ENCODE peak calls at places on chromosomes 7 and 10, in six cellular contexts. D is CD8-positive, alpha-beta T cell; B is AG04450; H is breast epithelium; S is esophagus muscularis mucosa; Q is CD4-positive, CD25-positive, alpha-beta regulatory T cell. Z is an unnamed sample.

GRCh38 chr10:117653170-117653515 is 110.6 kb downstream of the EMX2 start:
- DNase-seq in Q (peak; percentile 12), S (no peak), H (no peak), B (peak; percentile 23), D (no peak), Z (no peak)

GRCh38 chr10:88896336-88897018 is 16.4 kb downstream of the STAMBPL1 start:
- DNase-seq in S (no peak), B (no peak), D (no peak), Q (no peak), H (no peak), Z (no peak)

GRCh38 chr10:26931223-26931622 is 70.5 kb upstream of the ABI1 start:
- DNase-seq in D (no peak), Q (no peak), H (no peak), B (no peak), S (no peak), Z (no peak)

GRCh38 chr10:30387646-30388243 is 38.7 kb upstream of the MTPAP start:
- DNase-seq in H (no peak), S (no peak), Q (no peak), D (no peak), B (no peak), Z (no peak)

GRCh38 chr7:31782411-31782991 is 95.5 kb downstream of the PPP1R17 start:
- DNase-seq in H (no peak), Q (no peak), S (no peak), B (no peak), D (no peak), Z (no peak)

GRCh38 chr7:139744768-139745250 is 33.0 kb downstream of the HIPK2 start:
- DNase-seq in Q (no peak), H (no peak), S (no peak), D (no peak), B (no peak), Z (no peak)

GRCh38 chr10:128784444-128784843 is 658.2 kb upstream of the MKI67 start:
- DNase-seq in H (no peak), S (no peak), Q (no peak), B (no peak), D (no peak), Z (no peak)

GRCh38 chr10:31648966-31649365 is 279.7 kb downstream of the ARHGAP12 start:
- DNase-seq in D (no peak), H (no peak), Q (no peak), B (no peak), S (no peak), Z (no peak)

GRCh38 chr10:125514206-125515162 is 168.5 kb downstream of the TEX36 start:
- DNase-seq in Q (no peak), B (no peak), S (no peak), D (no peak), H (no peak), Z (no peak)

GRCh38 chr10:67606572-67606971 is 89.4 kb downstream of the CTNNA3 start:
- DNase-seq in D (no peak), Q (no peak), B (peak; percentile 53), H (no peak), S (no peak), Z (no peak)

GRCh38 chr7:76233538-76234281 is 32.0 kb downstream of the SRRM3 start:
- DNase-seq in D (no peak), H (no peak), Q (no peak), S (no peak), B (no peak), Z (no peak)

GRCh38 chr7:146510088-146510680 is 393.6 kb downstream of the CNTNAP2 start:
- DNase-seq in D (no peak), B (no peak), H (no peak), S (no peak), Q (no peak), Z (no peak)

GRCh38 chr10:70626056-70626455 is 23.5 kb upstream of the PRF1 start:
- DNase-seq in S (no peak), Q (no peak), B (no peak), D (no peak), H (no peak), Z (no peak)
- H3K4me3 ChIP-seq in S (no peak overlapping the region), Q (no peak overlapping the region), B (no peak overlapping the region), D (no peak overlapping the region), H (no peak overlapping the region), Z (no peak overlapping the region)

GRCh38 chr7:130940326-130940725 is 206.3 kb upstream of the KLF14 start:
- DNase-seq in D (no peak), H (no peak), Q (no peak), B (no peak), S (no peak), Z (no peak)
- H3K27ac ChIP-seq in D (no peak overlapping the region), H (peak overlapping the region; percentile 94), Q (peak overlapping the region; percentile 97), B (peak overlapping the region; percentile 40), S (no peak overlapping the region), Z (no peak overlapping the region)

GRCh38 chr10:28060031-28060607 is 61.2 kb upstream of the ODAD2 start:
- DNase-seq in S (no peak), H (no peak), D (no peak), Q (no peak), B (no peak), Z (no peak)

GRCh38 chr10:28058746-28059145 is 59.9 kb upstream of the ODAD2 start:
- DNase-seq in Q (no peak), D (no peak), S (no peak), B (no peak), H (no peak), Z (no peak)

GRCh38 chr10:28049286-28049685 is 50.4 kb upstream of the ODAD2 start:
- DNase-seq in Q (no peak), S (no peak), D (no peak), B (no peak), H (no peak), Z (no peak)

GRCh38 chr10:28054211-28054888 is 55.5 kb upstream of the ODAD2 start:
- DNase-seq in S (no peak), B (peak; percentile 91), D (no peak), Q (no peak), H (no peak), Z (no peak)
- H3K4me3 ChIP-seq in S (no peak overlapping the region), B (no peak overlapping the region), D (no peak overlapping the region), Q (no peak overlapping the region), H (no peak overlapping the region), Z (peak overlapping the region; percentile 4)

GRCh38 chr10:6319119-6319518 is 116.4 kb downstream of the PFKFB3 start:
- DNase-seq in Q (no peak), H (no peak), S (no peak), B (no peak), D (no peak), Z (no peak)
- H3K27ac ChIP-seq in Q (no peak overlapping the region), H (no peak overlapping the region), S (no peak overlapping the region), B (no peak overlapping the region), D (no peak overlapping the region), Z (no peak overlapping the region)

GRCh38 chr10:86164216-86164774 is 202.3 kb downstream of the GRID1 start:
- DNase-seq in D (no peak), Q (no peak), H (no peak), S (no peak), B (no peak), Z (no peak)
- H3K4me3 ChIP-seq in D (no peak overlapping the region), Q (no peak overlapping the region), H (no peak overlapping the region), S (no peak overlapping the region), B (no peak overlapping the region), Z (no peak overlapping the region)

GRCh38 chr7:28018020-28018419 is 162.6 kb downstream of the JAZF1 start:
- DNase-seq in S (peak; percentile 55), D (no peak), Q (no peak), H (no peak), B (no peak), Z (no peak)
- H3K27ac ChIP-seq in S (peak overlapping the region; percentile 49), D (no peak overlapping the region), Q (no peak overlapping the region), H (no peak overlapping the region), B (peak overlapping the region; percentile 31), Z (no peak overlapping the region)

GRCh38 chr10:58644311-58644710 is 131.6 kb downstream of the BICC1 start:
- DNase-seq in B (no peak), S (no peak), Q (no peak), D (no peak), H (no peak), Z (no peak)
- H3K4me3 ChIP-seq in B (no peak overlapping the region), S (no peak overlapping the region), Q (no peak overlapping the region), D (no peak overlapping the region), H (no peak overlapping the region), Z (no peak overlapping the region)

GRCh38 chr10:69321865-69322264 is 43.6 kb downstream of the HK1 start:
- DNase-seq in B (no peak), Q (no peak), H (no peak), D (no peak), S (no peak), Z (no peak)
- H3K27ac ChIP-seq in B (no peak overlapping the region), Q (no peak overlapping the region), H (no peak overlapping the region), D (no peak overlapping the region), S (peak overlapping the region; percentile 98), Z (no peak overlapping the region)

Z was measured in thoracic aorta.